ENCODE peak calls at places on chromosomes 11 and 22, in four cellular contexts. A, N, I and E are unnamed samples.

GRCh38 chr22:49211176-49211575 is 616.5 kb downstream of the BRD1 start:
- DNase-seq in N (no peak), A (peak; percentile 3), I (no peak), E (no peak)

GRCh38 chr11:89495951-89496350 is 4.8 kb upstream of the NOX4 start:
- DNase-seq in N (peak; percentile 90), A (no peak), I (no peak), E (peak; percentile 93)

GRCh38 chr22:26169312-26170111 is at the start of gene SEZ6L:
- DNase-seq in N (peak; percentile 23), I (no peak), A (peak; percentile 29), E (no peak)

GRCh38 chr11:20369816-20370215 is 6.3 kb downstream of the HTATIP2 start:
- DNase-seq in A (no peak), I (no peak), N (no peak), E (no peak)

GRCh38 chr11:78812513-78813293 is 238.0 kb upstream of the NARS2 start:
- DNase-seq in N (peak; percentile 65), I (no peak), A (peak; percentile 47), E (peak; percentile 57)

GRCh38 chr22:32327066-32327465 is 30.6 kb upstream of the RFPL3 start:
- DNase-seq in N (no peak), A (no peak), I (no peak), E (no peak)

GRCh38 chr11:9722023-9722422 is 58.1 kb downstream of the SWAP70 start:
- DNase-seq in N (no peak), A (no peak), I (no peak), E (no peak)

GRCh38 chr22:47206819-47207218 is 444.4 kb downstream of the TBC1D22A start:
- DNase-seq in A (no peak), N (no peak), I (no peak), E (no peak)

GRCh38 chr22:46894851-46895640 is 132.6 kb downstream of the TBC1D22A start:
- DNase-seq in A (no peak), I (no peak), N (no peak), E (no peak)

GRCh38 chr11:103413266-103413888 is 304.2 kb downstream of the DYNC2H1 start:
- DNase-seq in N (no peak), I (no peak), A (no peak), E (peak; percentile 37)

GRCh38 chr22:29706493-29706892 is 13.3 kb upstream of the CABP7 start:
- DNase-seq in N (peak; percentile 41), A (peak; percentile 79), I (no peak), E (no peak)

GRCh38 chr22:20581503-20582170 is 74.2 kb downstream of the MED15 start:
- DNase-seq in N (no peak), I (no peak), A (peak; percentile 21), E (no peak)

GRCh38 chr22:46013460-46014416 is 36.8 kb upstream of the WNT7B start:
- DNase-seq in N (peak; percentile 94), I (peak; percentile 67), A (peak; percentile 84), E (peak; percentile 96)

GRCh38 chr11:32221476-32222032 is 130.7 kb downstream of the RCN1 start:
- DNase-seq in I (no peak), N (no peak), A (no peak), E (no peak)

GRCh38 chr22:49334976-49335375 is 492.7 kb downstream of the BRD1 start:
- DNase-seq in A (no peak), I (no peak), N (no peak), E (no peak)

GRCh38 chr22:31846161-31847115 is 92.6 kb downstream of the DEPDC5 start:
- DNase-seq in N (peak; percentile 36), A (no peak), I (no peak), E (peak; percentile 96)

GRCh38 chr11:20131744-20132666 is 28.3 kb downstream of the DBX1 start:
- DNase-seq in N (peak; percentile 82), A (peak; percentile 80), I (no peak), E (peak; percentile 55)

GRCh38 chr11:24515632-24516031 is 18.8 kb downstream of the LUZP2 start:
- DNase-seq in A (peak; percentile 33), I (no peak), N (peak; percentile 33), E (no peak)

GRCh38 chr11:24509114-24509513 is 12.3 kb downstream of the LUZP2 start:
- DNase-seq in I (no peak), N (no peak), A (no peak), E (peak; percentile 41)

GRCh38 chr11:24513837-24514594 is 17.2 kb downstream of the LUZP2 start:
- DNase-seq in N (no peak), I (no peak), A (no peak), E (no peak)

GRCh38 chr11:24516658-24517057 is 19.8 kb downstream of the LUZP2 start:
- DNase-seq in A (no peak), I (no peak), N (no peak), E (no peak)

DNA sequence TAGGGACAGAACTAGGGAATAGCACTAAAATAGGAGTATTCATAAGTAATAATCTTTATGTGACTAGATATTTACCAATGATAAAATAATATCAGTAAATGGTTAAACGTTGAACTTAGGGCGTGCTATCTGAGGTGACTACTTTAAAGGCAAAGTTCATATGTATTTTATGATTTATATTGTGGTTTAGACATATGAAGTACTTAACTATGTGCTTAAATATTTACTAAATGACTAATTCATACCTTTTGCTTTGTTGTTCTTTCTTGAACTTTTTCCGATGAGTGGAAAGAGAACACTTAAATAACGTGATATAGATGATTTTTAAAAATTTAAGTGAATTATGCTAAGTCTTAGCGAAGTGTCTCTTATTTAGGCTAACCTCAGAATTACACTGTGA is 14.7 kb downstream of the LUZP2 start:
- DNase-seq in A (no peak), N (no peak), I (no peak), E (no peak)
- H3K56ac ChIP-seq in A (no peak overlapping the region), N (no peak overlapping the region), I (no peak overlapping the region), E (no peak overlapping the region)

DNA sequence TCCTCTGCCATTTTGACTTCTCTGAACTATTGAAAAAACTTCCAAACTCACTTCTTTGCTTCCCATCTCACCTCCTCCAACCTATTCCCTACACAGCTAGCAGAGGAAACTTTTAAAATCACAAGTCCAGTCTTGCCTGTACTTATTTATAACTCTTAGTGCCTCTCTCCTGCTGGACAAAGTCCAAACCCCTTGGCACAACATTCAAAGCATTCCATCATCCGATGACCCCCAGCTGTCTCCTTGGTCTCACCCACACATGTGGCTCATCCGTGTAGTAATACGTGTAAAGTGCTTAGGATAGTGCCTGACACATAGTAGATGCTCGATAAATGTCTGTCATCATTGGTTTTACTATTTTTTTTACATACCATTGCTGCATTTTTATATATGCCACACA is 101.4 kb downstream of the PARVA start:
- DNase-seq in N (no peak), A (no peak), I (no peak), E (peak; percentile 51)
- H3K56ac ChIP-seq in N (no peak overlapping the region), A (no peak overlapping the region), I (no peak overlapping the region), E (peak overlapping the region; percentile 38)

GRCh38 chr11:25771605-25772004 is 560.3 kb upstream of the ANO3 start:
- DNase-seq in N (no peak), I (no peak), A (no peak), E (no peak)

GRCh38 chr11:25769287-25769686 is 562.6 kb upstream of the ANO3 start:
- DNase-seq in N (no peak), I (no peak), A (no peak), E (no peak)

DNA sequence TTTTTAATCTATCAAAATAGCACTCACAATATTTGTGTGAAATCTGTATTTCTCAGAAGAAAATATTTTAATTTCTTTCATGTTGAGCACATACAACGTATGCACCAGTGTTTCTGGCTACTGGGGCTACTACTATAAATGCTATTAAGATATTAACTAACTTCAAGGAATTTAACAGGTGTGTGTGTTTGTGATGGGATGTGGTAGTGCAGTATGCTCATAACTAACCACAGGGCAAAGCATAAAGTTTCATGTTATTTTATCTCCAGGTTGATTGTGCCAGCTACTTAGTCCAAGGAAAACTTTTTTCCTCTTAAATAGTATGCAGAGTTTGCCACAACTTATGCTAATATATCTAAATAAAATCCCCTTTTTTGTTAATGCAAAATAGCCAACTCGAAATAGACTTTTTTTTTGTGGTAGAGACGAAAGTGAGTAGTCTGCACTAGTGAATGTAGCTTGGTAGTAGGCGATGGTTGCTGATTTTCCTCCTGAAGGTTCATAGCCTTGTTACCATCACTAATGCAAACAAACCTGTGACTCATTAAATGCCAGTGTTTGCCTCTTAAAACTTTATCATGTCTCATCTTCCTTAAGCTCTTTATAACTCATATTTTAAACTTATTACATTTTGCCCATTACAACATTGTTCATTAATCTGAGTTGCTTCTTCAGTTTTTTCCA is 565.5 kb upstream of the ANO3 start:
- DNase-seq in A (no peak), I (no peak), N (no peak), E (no peak)
- H3K56ac ChIP-seq in A (no peak overlapping the region), I (no peak overlapping the region), N (no peak overlapping the region), E (no peak overlapping the region)

DNA sequence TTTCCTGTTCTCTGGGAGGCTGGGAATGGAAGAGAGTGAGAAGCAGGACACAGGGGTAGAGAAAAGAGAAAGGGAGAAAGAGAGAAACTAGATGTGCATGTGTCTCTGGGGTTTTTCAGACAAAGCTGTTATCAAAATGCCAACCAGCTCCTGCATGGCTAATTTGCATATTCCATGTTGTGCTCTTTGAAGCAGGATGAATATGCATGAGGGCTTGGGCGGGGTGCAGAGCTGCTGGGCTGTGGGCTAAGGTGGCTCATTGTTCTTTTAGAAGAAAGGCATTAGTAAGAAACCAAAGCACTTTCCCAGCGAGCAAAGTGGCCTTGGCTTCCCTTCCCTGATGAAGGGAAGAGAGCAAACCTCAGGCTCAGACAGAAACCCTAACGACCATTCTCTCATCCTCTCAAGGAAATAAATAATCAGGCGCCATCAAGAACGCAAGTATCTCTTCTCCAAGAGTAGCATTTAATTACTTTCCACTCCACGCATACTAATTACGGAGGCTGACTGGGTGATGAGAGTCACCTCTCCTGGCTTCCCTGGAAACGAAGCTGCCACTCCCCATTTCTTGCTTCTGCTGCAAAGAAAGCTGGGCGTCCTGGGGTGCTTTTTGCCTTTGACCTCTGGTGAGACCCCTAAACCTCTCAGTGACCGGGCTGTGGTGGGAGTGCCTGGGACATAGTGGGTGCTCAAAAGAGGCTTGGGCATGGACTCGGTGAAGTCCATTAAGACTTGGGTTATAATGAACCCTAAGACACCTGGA is 54.2 kb downstream of the FEZ1 start:
- DNase-seq in N (peak; percentile 74), A (peak; percentile 77), I (no peak), E (no peak)
- H3K56ac ChIP-seq in N (peak overlapping the region; percentile 52), A (no peak overlapping the region), I (no peak overlapping the region), E (no peak overlapping the region)

GRCh38 chr11:123582992-123583504 is 71.4 kb downstream of the SCN3B start:
- DNase-seq in A (no peak), I (no peak), N (no peak), E (no peak)

GRCh38 chr11:123585721-123586120 is 68.7 kb downstream of the SCN3B start:
- DNase-seq in A (no peak), I (no peak), N (no peak), E (no peak)

GRCh38 chr11:123585206-123585605 is 69.2 kb downstream of the SCN3B start:
- DNase-seq in A (no peak), N (no peak), I (no peak), E (no peak)

GRCh38 chr11:123584186-123584585 is 70.2 kb downstream of the SCN3B start:
- DNase-seq in I (no peak), N (no peak), A (no peak), E (no peak)

GRCh38 chr11:123584737-123585136 is 69.7 kb downstream of the SCN3B start:
- DNase-seq in A (no peak), N (no peak), I (no peak), E (no peak)
- H3K56ac ChIP-seq in A (no peak overlapping the region), N (no peak overlapping the region), I (no peak overlapping the region), E (no peak overlapping the region)

GRCh38 chr11:19079643-19080440 is 19.3 kb upstream of the MRGPRX2 start:
- DNase-seq in I (no peak), N (peak; percentile 61), A (no peak), E (peak; percentile 68)
- H3K56ac ChIP-seq in I (no peak overlapping the region), N (no peak overlapping the region), A (no peak overlapping the region), E (no peak overlapping the region)